ENCODE peak calls at places on chromosomes 5 and 9, in four cellular contexts. F is PC-3, M is left cardiac atrium, R is anterior cingulate cortex. B is an unnamed sample.

GRCh38 chr9:86573886-86574285 is 219.7 kb upstream of the TUT7 start:
- DNase-seq in M (no peak), R (no peak), F (no peak), B (no peak)

GRCh38 chr5:84635235-84636055 is 250.8 kb upstream of the EDIL3 start:
- DNase-seq in F (no peak), R (no peak), M (no peak), B (no peak)

GRCh38 chr5:96614110-96614691 is 48.0 kb upstream of the CAST start:
- DNase-seq in R (peak; percentile 48), M (peak; percentile 44), F (peak; percentile 92), B (no peak)

GRCh38 chr9:6467006-6467625 is 54.1 kb downstream of the UHRF2 start:
- DNase-seq in F (no peak), R (no peak), M (no peak), B (no peak)

GRCh38 chr9:35789541-35789940 is 1.9 kb upstream of the NPR2 start:
- DNase-seq in F (no peak), R (no peak), M (no peak), B (no peak)

GRCh38 chr5:132227485-132228240 is at the start of gene P4HA2:
- DNase-seq in F (peak; percentile 79), R (peak; percentile 46), M (peak; percentile 86), B (peak; percentile 93)

GRCh38 chr9:87464110-87464991 is 33.3 kb upstream of the DAPK1 start:
- DNase-seq in F (no peak), M (no peak), R (no peak), B (no peak)

GRCh38 chr5:9301200-9301599 is 244.7 kb downstream of the SEMA5A start:
- DNase-seq in R (no peak), M (no peak), F (no peak), B (no peak)

GRCh38 chr5:102561894-102562760 is 63.3 kb upstream of the SLCO6A1 start:
- DNase-seq in R (no peak), F (peak; percentile 71), M (peak; percentile 31), B (peak; percentile 49)

GRCh38 chr5:149407331-149408251 is 28.5 kb upstream of the IL17B start:
- DNase-seq in R (no peak), M (no peak), F (no peak), B (no peak)

GRCh38 chr5:142845402-142845901 is 75.3 kb downstream of the ARHGAP26 start:
- DNase-seq in F (no peak), R (no peak), M (peak; percentile 71), B (peak; percentile 75)

GRCh38 chr9:14652729-14653377 is 40.4 kb downstream of the ZDHHC21 start:
- DNase-seq in M (no peak), F (peak; percentile 37), R (no peak), B (no peak)

GRCh38 chr9:127214421-127215265 is 49.9 kb upstream of the GARNL3 start:
- DNase-seq in R (peak; percentile 26), M (peak; percentile 58), F (peak; percentile 78), B (peak; percentile 60)

GRCh38 chr5:13946111-13946510 is 1.6 kb upstream of the DNAH5 start:
- DNase-seq in M (no peak), F (peak; percentile 79), R (no peak), B (no peak)